ENCODE peak calls at places on chromosomes 1 and 21, in five cellular contexts. One of them, this sample, is unnamed.

GRCh38 chr1:208562021-208562950 is 318.1 kb upstream of the PLXNA2 start:
- DNase-seq in neural progenitor cell: no peak
- DNase-seq in activated naive CD8-positive, alpha-beta T cell treated with anti-CD3 and anti-CD28 coated beads for 36 hours: no peak
- DNase-seq in EH: peak
- DNase-seq in activated CD4-positive, alpha-beta T cell treated with anti-CD3 and anti-CD28 coated beads, Interleukin-2, amount 50 U/mL, for 24 hours: no peak
- DNase-seq in this sample: no peak

GRCh38 chr1:203325004-203325417 is 19.7 kb downstream of the BTG2 start:
- DNase-seq in neural progenitor cell: peak
- DNase-seq in activated naive CD8-positive, alpha-beta T cell treated with anti-CD3 and anti-CD28 coated beads for 36 hours: peak
- DNase-seq in EH: no peak
- DNase-seq in activated CD4-positive, alpha-beta T cell treated with anti-CD3 and anti-CD28 coated beads, Interleukin-2, amount 50 U/mL, for 24 hours: no peak
- DNase-seq in this sample: peak

GRCh38 chr21:38241029-38241740 is 15.6 kb upstream of the KCNJ15 start:
- DNase-seq in neural progenitor cell: no peak
- DNase-seq in activated naive CD8-positive, alpha-beta T cell treated with anti-CD3 and anti-CD28 coated beads for 36 hours: no peak
- DNase-seq in EH: peak
- DNase-seq in activated CD4-positive, alpha-beta T cell treated with anti-CD3 and anti-CD28 coated beads, Interleukin-2, amount 50 U/mL, for 24 hours: no peak
- DNase-seq in this sample: no peak

GRCh38 chr1:58739851-58740466 is 40.1 kb upstream of the MYSM1 start:
- DNase-seq in neural progenitor cell: peak
- DNase-seq in activated naive CD8-positive, alpha-beta T cell treated with anti-CD3 and anti-CD28 coated beads for 36 hours: no peak
- DNase-seq in EH: peak
- DNase-seq in activated CD4-positive, alpha-beta T cell treated with anti-CD3 and anti-CD28 coated beads, Interleukin-2, amount 50 U/mL, for 24 hours: no peak
- DNase-seq in this sample: peak

GRCh38 chr1:181033128-181033798 is 520 bp upstream of the MR1 start:
- DNase-seq in neural progenitor cell: no peak
- DNase-seq in activated naive CD8-positive, alpha-beta T cell treated with anti-CD3 and anti-CD28 coated beads for 36 hours: no peak
- DNase-seq in EH: peak
- DNase-seq in activated CD4-positive, alpha-beta T cell treated with anti-CD3 and anti-CD28 coated beads, Interleukin-2, amount 50 U/mL, for 24 hours: no peak
- DNase-seq in this sample: no peak

GRCh38 chr1:164735315-164736052 is 176.5 kb downstream of the PBX1 start:
- DNase-seq in neural progenitor cell: peak
- DNase-seq in activated naive CD8-positive, alpha-beta T cell treated with anti-CD3 and anti-CD28 coated beads for 36 hours: no peak
- DNase-seq in EH: peak
- DNase-seq in activated CD4-positive, alpha-beta T cell treated with anti-CD3 and anti-CD28 coated beads, Interleukin-2, amount 50 U/mL, for 24 hours: no peak
- DNase-seq in this sample: no peak

GRCh38 chr1:91689586-91690481 is 189.2 kb downstream of the CDC7 start:
- DNase-seq in neural progenitor cell: no peak
- DNase-seq in activated naive CD8-positive, alpha-beta T cell treated with anti-CD3 and anti-CD28 coated beads for 36 hours: no peak
- DNase-seq in EH: no peak
- DNase-seq in activated CD4-positive, alpha-beta T cell treated with anti-CD3 and anti-CD28 coated beads, Interleukin-2, amount 50 U/mL, for 24 hours: no peak
- DNase-seq in this sample: no peak

GRCh38 chr1:51605961-51606723 is 10.8 kb upstream of the OSBPL9 start:
- DNase-seq in neural progenitor cell: no peak
- DNase-seq in activated naive CD8-positive, alpha-beta T cell treated with anti-CD3 and anti-CD28 coated beads for 36 hours: no peak
- DNase-seq in EH: no peak
- DNase-seq in activated CD4-positive, alpha-beta T cell treated with anti-CD3 and anti-CD28 coated beads, Interleukin-2, amount 50 U/mL, for 24 hours: no peak
- DNase-seq in this sample: no peak

GRCh38 chr1:9252999-9253398 is 18.4 kb downstream of the H6PD start:
- DNase-seq in neural progenitor cell: peak
- DNase-seq in activated naive CD8-positive, alpha-beta T cell treated with anti-CD3 and anti-CD28 coated beads for 36 hours: no peak
- DNase-seq in EH: no peak
- DNase-seq in activated CD4-positive, alpha-beta T cell treated with anti-CD3 and anti-CD28 coated beads, Interleukin-2, amount 50 U/mL, for 24 hours: no peak
- DNase-seq in this sample: peak

GRCh38 chr1:165856606-165857005 is 29.2 kb downstream of the UCK2 start:
- DNase-seq in neural progenitor cell: no peak
- DNase-seq in activated naive CD8-positive, alpha-beta T cell treated with anti-CD3 and anti-CD28 coated beads for 36 hours: no peak
- DNase-seq in EH: no peak
- DNase-seq in activated CD4-positive, alpha-beta T cell treated with anti-CD3 and anti-CD28 coated beads, Interleukin-2, amount 50 U/mL, for 24 hours: no peak
- DNase-seq in this sample: no peak

GRCh38 chr21:45076245-45076661 is 1.9 kb downstream of the ADARB1 start:
- DNase-seq in neural progenitor cell: peak
- DNase-seq in activated naive CD8-positive, alpha-beta T cell treated with anti-CD3 and anti-CD28 coated beads for 36 hours: no peak
- DNase-seq in EH: peak
- DNase-seq in activated CD4-positive, alpha-beta T cell treated with anti-CD3 and anti-CD28 coated beads, Interleukin-2, amount 50 U/mL, for 24 hours: no peak
- DNase-seq in this sample: no peak

GRCh38 chr1:42403880-42404400 is 23.3 kb downstream of the RIMKLA start:
- DNase-seq in neural progenitor cell: no peak
- DNase-seq in activated naive CD8-positive, alpha-beta T cell treated with anti-CD3 and anti-CD28 coated beads for 36 hours: no peak
- DNase-seq in EH: no peak
- DNase-seq in activated CD4-positive, alpha-beta T cell treated with anti-CD3 and anti-CD28 coated beads, Interleukin-2, amount 50 U/mL, for 24 hours: no peak
- DNase-seq in this sample: no peak

GRCh38 chr1:26078286-26079177 is 11.1 kb upstream of the TRIM63 start:
- DNase-seq in neural progenitor cell: no peak
- DNase-seq in activated naive CD8-positive, alpha-beta T cell treated with anti-CD3 and anti-CD28 coated beads for 36 hours: no peak
- DNase-seq in EH: no peak
- DNase-seq in activated CD4-positive, alpha-beta T cell treated with anti-CD3 and anti-CD28 coated beads, Interleukin-2, amount 50 U/mL, for 24 hours: no peak
- DNase-seq in this sample: no peak

This sample was measured in iPS-NIHi11.